ENCODE peak calls at places on chromosomes 6 and 20, in four cellular contexts. One of them, this sample, is unnamed.

GRCh38 chr6:72080260-72080941 is 194.1 kb downstream of the RIMS1 start:
- DNase-seq in endothelial cell of umbilical vein: no peak
- DNase-seq in A549: no peak
- DNase-seq in HCT116: no peak
- DNase-seq in this sample: no peak

GRCh38 chr6:155185544-155185943 is 78.3 kb upstream of the CLDN20 start:
- DNase-seq in endothelial cell of umbilical vein: peak
- DNase-seq in A549: peak
- DNase-seq in HCT116: peak
- DNase-seq in this sample: no peak

GRCh38 chr6:82862543-82862942 is 203.1 kb downstream of the UBE3D start:
- DNase-seq in endothelial cell of umbilical vein: peak
- DNase-seq in A549: no peak
- DNase-seq in HCT116: peak
- DNase-seq in this sample: no peak

GRCh38 chr20:57417830-57418780 is 26.9 kb downstream of the RBM38 start:
- DNase-seq in endothelial cell of umbilical vein: no peak
- DNase-seq in A549: no peak
- DNase-seq in HCT116: no peak
- DNase-seq in this sample: no peak

GRCh38 chr6:32967151-32968091 is 973 bp upstream of the BRD2 start:
- DNase-seq in endothelial cell of umbilical vein: peak
- DNase-seq in A549: peak
- DNase-seq in HCT116: peak
- DNase-seq in this sample: peak

GRCh38 chr6:63882208-63882607 is 246.6 kb downstream of the PHF3 start:
- DNase-seq in endothelial cell of umbilical vein: no peak
- DNase-seq in A549: no peak
- DNase-seq in HCT116: peak
- DNase-seq in this sample: no peak

GRCh38 chr20:273884-274283 is 16.4 kb downstream of the DEFB132 start:
- DNase-seq in endothelial cell of umbilical vein: no peak
- DNase-seq in A549: no peak
- DNase-seq in HCT116: no peak
- DNase-seq in this sample: no peak

GRCh38 chr6:30159988-30160387 is 1.0 kb downstream of the TRIM10 start:
- DNase-seq in endothelial cell of umbilical vein: no peak
- DNase-seq in A549: no peak
- DNase-seq in HCT116: no peak
- DNase-seq in this sample: no peak

GRCh38 chr20:63279931-63280330 is 7.3 kb downstream of the ARFGAP1 start:
- DNase-seq in endothelial cell of umbilical vein: no peak
- DNase-seq in A549: no peak
- DNase-seq in HCT116: no peak
- DNase-seq in this sample: no peak

GRCh38 chr20:16641511-16641910 is 68.3 kb upstream of the KIF16B start:
- DNase-seq in endothelial cell of umbilical vein: no peak
- DNase-seq in A549: no peak
- DNase-seq in HCT116: no peak
- DNase-seq in this sample: no peak

GRCh38 chr20:53165452-53165851 is 193.3 kb downstream of the TSHZ2 start:
- DNase-seq in endothelial cell of umbilical vein: no peak
- DNase-seq in A549: no peak
- DNase-seq in HCT116: no peak
- DNase-seq in this sample: no peak

GRCh38 chr20:38855356-38855755 is 49.9 kb downstream of the PPP1R16B start:
- DNase-seq in endothelial cell of umbilical vein: peak
- DNase-seq in A549: no peak
- DNase-seq in HCT116: no peak
- DNase-seq in this sample: no peak

GRCh38 chr20:38355161-38356012 is 9.1 kb downstream of the LBP start:
- DNase-seq in endothelial cell of umbilical vein: no peak
- DNase-seq in A549: no peak
- DNase-seq in HCT116: no peak
- DNase-seq in this sample: no peak

GRCh38 chr6:110999634-111000270 is 17.9 kb downstream of the RPF2 start:
- DNase-seq in endothelial cell of umbilical vein: peak
- DNase-seq in A549: peak
- DNase-seq in HCT116: no peak
- DNase-seq in this sample: peak

GRCh38 chr6:5950448-5950847 is 56.3 kb downstream of the NRN1 start:
- DNase-seq in endothelial cell of umbilical vein: peak
- DNase-seq in A549: peak
- DNase-seq in HCT116: no peak
- DNase-seq in this sample: peak

GRCh38 chr20:23515250-23515939 is 24.5 kb downstream of the CST8 start:
- DNase-seq in endothelial cell of umbilical vein: no peak
- DNase-seq in A549: no peak
- DNase-seq in HCT116: no peak
- DNase-seq in this sample: no peak

GRCh38 chr6:99241905-99242534 is 107.5 kb downstream of the FAXC start:
- DNase-seq in endothelial cell of umbilical vein: peak
- DNase-seq in A549: peak
- DNase-seq in HCT116: peak
- DNase-seq in this sample: peak

GRCh38 chr20:18879262-18879661 is 65.7 kb downstream of the SCP2D1 start:
- DNase-seq in endothelial cell of umbilical vein: no peak
- DNase-seq in A549: peak
- DNase-seq in HCT116: no peak
- DNase-seq in this sample: no peak

GRCh38 chr6:27591660-27592059 is 118.8 kb upstream of the ZNF184 start:
- DNase-seq in endothelial cell of umbilical vein: peak
- DNase-seq in A549: peak
- DNase-seq in HCT116: no peak
- DNase-seq in this sample: peak

GRCh38 chr20:14712302-14712739 is 374.9 kb upstream of the FLRT3 start:
- DNase-seq in endothelial cell of umbilical vein: no peak
- DNase-seq in A549: peak
- DNase-seq in HCT116: no peak
- DNase-seq in this sample: no peak

GRCh38 chr20:19784511-19785172 is 26.6 kb downstream of the RIN2 start:
- DNase-seq in endothelial cell of umbilical vein: peak
- DNase-seq in A549: peak
- DNase-seq in HCT116: peak
- DNase-seq in this sample: peak

GRCh38 chr20:58378704-58379103 is 10.3 kb upstream of the VAPB start:
- DNase-seq in endothelial cell of umbilical vein: no peak
- DNase-seq in A549: no peak
- DNase-seq in HCT116: no peak
- DNase-seq in this sample: no peak

GRCh38 chr20:45470262-45470931 is 844 bp downstream of the WFDC2 start:
- DNase-seq in endothelial cell of umbilical vein: no peak
- DNase-seq in A549: no peak
- DNase-seq in HCT116: no peak
- DNase-seq in this sample: peak

GRCh38 chr20:11108102-11108842 is 434.5 kb upstream of the JAG1 start:
- DNase-seq in endothelial cell of umbilical vein: peak
- DNase-seq in A549: no peak
- DNase-seq in HCT116: no peak
- DNase-seq in this sample: no peak

GRCh38 chr6:167839343-167839742 is 12.6 kb downstream of the AFDN start:
- DNase-seq in endothelial cell of umbilical vein: no peak
- DNase-seq in A549: no peak
- DNase-seq in HCT116: no peak
- DNase-seq in this sample: peak

GRCh38 chr6:165986647-165987482 is 180.8 kb downstream of the TBXT start:
- DNase-seq in endothelial cell of umbilical vein: no peak
- DNase-seq in A549: peak
- DNase-seq in HCT116: no peak
- DNase-seq in this sample: peak

GRCh38 chr20:63323298-63323820 is 30.4 kb downstream of the COL20A1 start:
- DNase-seq in endothelial cell of umbilical vein: no peak
- DNase-seq in A549: peak
- DNase-seq in HCT116: no peak
- DNase-seq in this sample: no peak

DNA sequence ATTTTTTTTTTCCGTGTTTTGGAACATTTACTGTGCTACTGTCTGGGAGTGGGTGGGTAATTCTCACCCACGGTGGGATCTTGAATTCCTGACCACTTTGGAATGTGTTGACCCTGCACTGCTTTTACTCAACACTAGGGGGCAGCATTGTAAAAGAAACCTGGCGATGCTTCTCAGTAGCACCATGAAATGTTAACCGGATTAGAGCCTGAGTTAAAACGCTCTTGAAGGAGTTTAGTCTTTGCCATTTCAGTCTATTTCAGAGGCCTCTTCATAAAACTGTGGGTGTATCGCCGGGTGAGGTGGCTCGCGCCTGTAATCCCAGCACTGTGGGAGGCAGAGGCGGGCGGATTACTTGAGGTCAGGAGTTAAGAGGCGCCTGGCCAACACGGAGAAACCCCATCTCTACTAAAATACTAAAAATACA is 114.4 kb upstream of the PRND start:
- DNase-seq in endothelial cell of umbilical vein: peak
- DNase-seq in A549: peak
- DNase-seq in HCT116: peak
- DNase-seq in this sample: peak
- TF ChIP-seq MAX in endothelial cell of umbilical vein: no peak
- TF ChIP-seq MAX in A549: no peak
- TF ChIP-seq MAX in HCT116: no peak
- TF ChIP-seq MAX in this sample: no peak

DNA sequence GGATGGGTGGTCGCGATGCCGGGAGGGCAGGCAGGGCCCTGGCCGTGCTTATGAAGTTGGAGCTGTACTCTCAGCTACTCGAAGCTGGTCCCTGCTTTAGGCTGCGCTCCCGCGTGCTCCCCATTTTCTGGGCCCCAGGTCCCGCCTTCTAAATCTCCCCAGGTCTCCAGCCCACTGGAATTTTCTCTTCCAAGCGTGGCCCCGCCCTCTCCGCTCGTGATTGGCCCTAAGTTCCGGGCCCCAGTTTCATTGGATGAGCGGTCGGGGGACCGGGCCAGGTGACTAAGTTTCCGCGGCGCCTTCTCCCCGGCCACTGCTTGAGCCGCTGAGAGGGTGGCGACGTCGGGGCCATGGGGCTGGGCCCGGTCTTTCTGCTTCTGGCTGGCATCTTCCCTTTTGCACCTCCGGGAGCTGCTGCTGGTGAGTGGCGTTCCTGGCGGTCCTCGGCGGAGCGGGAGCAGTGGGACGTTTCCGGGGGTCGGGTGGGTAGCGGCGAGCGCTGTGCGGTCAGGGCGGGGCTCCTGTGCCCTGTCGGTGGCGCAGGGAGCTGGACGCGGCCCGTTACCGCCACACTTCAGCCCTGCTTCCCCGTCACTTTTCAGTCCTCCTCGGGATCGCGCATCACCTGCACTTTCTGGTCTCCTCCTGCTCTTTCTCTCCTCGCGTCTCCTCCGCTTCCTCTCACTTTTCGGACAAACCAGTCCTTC is at the start of gene MICA:
- DNase-seq in endothelial cell of umbilical vein: peak
- DNase-seq in A549: peak
- DNase-seq in HCT116: peak
- DNase-seq in this sample: peak
- TF ChIP-seq CTCF in endothelial cell of umbilical vein: no peak
- TF ChIP-seq CTCF in A549: no peak
- TF ChIP-seq CTCF in HCT116: no peak
- TF ChIP-seq CTCF in this sample: no peak

GRCh38 chr6:45801471-45802289 is 214.0 kb downstream of the CLIC5 start:
- DNase-seq in endothelial cell of umbilical vein: no peak
- DNase-seq in A549: no peak
- DNase-seq in HCT116: no peak
- DNase-seq in this sample: no peak

GRCh38 chr6:45807610-45808009 is 208.1 kb downstream of the CLIC5 start:
- DNase-seq in endothelial cell of umbilical vein: no peak
- DNase-seq in A549: no peak
- DNase-seq in HCT116: no peak
- DNase-seq in this sample: no peak

GRCh38 chr6:45806172-45806571 is 209.5 kb downstream of the CLIC5 start:
- DNase-seq in endothelial cell of umbilical vein: no peak
- DNase-seq in A549: no peak
- DNase-seq in HCT116: no peak
- DNase-seq in this sample: no peak

GRCh38 chr6:45808041-45808440 is 207.6 kb downstream of the CLIC5 start:
- DNase-seq in endothelial cell of umbilical vein: no peak
- DNase-seq in A549: no peak
- DNase-seq in HCT116: no peak
- DNase-seq in this sample: no peak

DNA sequence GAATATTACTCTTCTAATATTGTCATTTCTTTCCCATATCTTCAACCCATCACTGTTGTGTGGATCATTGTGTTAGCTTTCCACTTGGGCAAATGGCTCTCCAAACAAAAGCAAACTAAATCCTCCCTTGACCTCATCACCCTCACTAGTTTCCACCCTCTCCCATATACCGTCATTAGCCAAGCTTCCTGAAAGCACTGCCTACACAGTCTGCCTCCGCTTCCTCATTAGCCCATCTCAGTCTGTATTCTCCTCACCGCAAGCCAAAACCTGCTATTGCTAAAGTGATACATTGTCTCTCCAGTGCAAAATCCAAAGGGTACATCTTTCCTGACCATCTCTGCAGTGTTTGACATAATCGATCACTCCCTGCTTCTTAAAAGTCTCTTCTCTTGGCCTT is 212.6 kb downstream of the CLIC5 start:
- DNase-seq in endothelial cell of umbilical vein: no peak
- DNase-seq in A549: no peak
- DNase-seq in HCT116: no peak
- DNase-seq in this sample: no peak
- TF ChIP-seq MAX in endothelial cell of umbilical vein: no peak
- TF ChIP-seq MAX in A549: no peak
- TF ChIP-seq MAX in HCT116: no peak
- TF ChIP-seq MAX in this sample: no peak

GRCh38 chr6:162177733-162178132 is 549.8 kb downstream of the PRKN start:
- DNase-seq in endothelial cell of umbilical vein: peak
- DNase-seq in A549: no peak
- DNase-seq in HCT116: no peak
- DNase-seq in this sample: peak
- TF ChIP-seq CTCF in endothelial cell of umbilical vein: no peak
- TF ChIP-seq CTCF in A549: no peak
- TF ChIP-seq CTCF in HCT116: no peak
- TF ChIP-seq CTCF in this sample: no peak

DNA sequence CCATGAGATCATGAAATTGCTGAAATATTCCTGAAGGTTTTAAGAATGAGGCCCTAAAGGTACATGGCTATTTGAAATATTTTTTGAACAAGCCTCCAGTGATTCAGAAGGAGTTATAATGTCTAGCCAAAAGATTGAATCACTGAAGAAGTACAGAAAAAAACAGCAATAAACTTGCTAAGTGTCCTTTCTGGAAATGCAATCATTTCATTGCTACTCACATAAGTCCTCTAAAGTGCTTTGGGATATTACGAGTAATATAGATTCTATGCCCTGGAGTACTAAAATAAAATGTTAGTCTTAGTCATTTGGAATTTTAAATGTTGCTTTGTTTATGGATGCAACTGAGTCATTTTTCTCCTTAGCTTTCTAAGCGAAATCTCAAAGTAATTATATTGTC is 32.7 kb downstream of the CENPW start:
- DNase-seq in endothelial cell of umbilical vein: no peak
- DNase-seq in A549: no peak
- DNase-seq in HCT116: no peak
- DNase-seq in this sample: no peak
- TF ChIP-seq MAX in endothelial cell of umbilical vein: no peak
- TF ChIP-seq MAX in A549: no peak
- TF ChIP-seq MAX in HCT116: no peak
- TF ChIP-seq MAX in this sample: no peak

GRCh38 chr20:51318058-51318960 is 224.2 kb downstream of the NFATC2 start:
- DNase-seq in endothelial cell of umbilical vein: peak
- DNase-seq in A549: peak
- DNase-seq in HCT116: peak
- DNase-seq in this sample: peak
- TF ChIP-seq CTCF in endothelial cell of umbilical vein: peak
- TF ChIP-seq CTCF in A549: peak
- TF ChIP-seq CTCF in HCT116: peak
- TF ChIP-seq CTCF in this sample: peak